ENCODE peak calls at places on chromosomes 12 and 14, in four cellular contexts. X, E, K and Z are unnamed samples.

GRCh38 chr14:105485720-105486332 is 860 bp upstream of the CRIP1 start:
- DNase-seq in X (no peak), E (no peak), K (no peak), Z (no peak)

GRCh38 chr12:94644141-94644575 is 6.2 kb downstream of the TMCC3 start:
- DNase-seq in X (no peak), E (peak), K (no peak), Z (no peak)

GRCh38 chr14:55026441-55026792 is 482 bp downstream of the WDHD1 start:
- DNase-seq in X (no peak), E (no peak), K (no peak), Z (no peak)

GRCh38 chr12:124392271-124392990 is 97.5 kb downstream of the RFLNA start:
- DNase-seq in X (no peak), E (no peak), K (peak), Z (peak)

GRCh38 chr12:25054783-25055144 is 105.9 kb upstream of the BCAT1 start:
- DNase-seq in X (no peak), E (no peak), K (no peak), Z (no peak)

GRCh38 chr12:55996201-55996714 is 818 bp upstream of the SUOX start:
- DNase-seq in X (peak), E (peak), K (no peak), Z (peak)

GRCh38 chr12:108643941-108644742 is 10.4 kb upstream of the SELPLG start:
- DNase-seq in X (no peak), E (no peak), K (peak), Z (peak)

GRCh38 chr12:15256760-15257159 is 35.5 kb upstream of the RERG start:
- DNase-seq in X (no peak), E (no peak), K (no peak), Z (no peak)

GRCh38 chr12:52059582-52060497 is 8.6 kb downstream of the NR4A1 start:
- DNase-seq in X (no peak), E (no peak), K (peak), Z (no peak)